ENCODE peak calls at places on chromosomes 11 and 22, in eight cellular contexts. R, I, Q, F, Z, N, D and E are unnamed samples.

GRCh38 chr11:45859661-45860140 is 12.4 kb downstream of the CRY2 start:
- DNase-seq in R (no peak), I (no peak), Q (peak; percentile 99), F (no peak), Z (peak; percentile 96), N (peak; percentile 94), D (no peak), E (peak; percentile 93)

GRCh38 chr11:30016588-30017363 is at the start of gene KCNA4:
- DNase-seq in R (no peak), I (no peak), Q (no peak), F (no peak), Z (no peak), N (no peak), D (no peak), E (no peak)

GRCh38 chr11:102762414-102762813 is 18.0 kb downstream of the MMP10 start:
- DNase-seq in R (no peak), I (no peak), Q (no peak), F (no peak), Z (no peak), N (no peak), D (no peak), E (no peak)

GRCh38 chr11:62280452-62280851 is 10.5 kb downstream of the SCGB2A2 start:
- DNase-seq in R (no peak), I (no peak), Q (no peak), F (no peak), Z (no peak), N (no peak), D (no peak), E (no peak)

GRCh38 chr11:36311926-36312592 is 16.0 kb downstream of the PRR5L start:
- DNase-seq in R (no peak), I (no peak), Q (no peak), F (no peak), Z (no peak), N (no peak), D (no peak), E (no peak)

GRCh38 chr11:128728767-128729587 is 35.1 kb downstream of the FLI1 start:
- DNase-seq in R (no peak), I (no peak), Q (no peak), F (no peak), Z (no peak), N (no peak), D (no peak), E (no peak)

GRCh38 chr11:64206457-64207246 is at the start of gene FERMT3:
- DNase-seq in R (no peak), I (peak; percentile 72), Q (no peak), F (no peak), Z (no peak), N (peak; percentile 90), D (no peak), E (no peak)

GRCh38 chr11:57094206-57094940 is 87.4 kb upstream of the LRRC55 start:
- DNase-seq in R (no peak), I (no peak), Q (no peak), F (no peak), Z (no peak), N (no peak), D (no peak), E (no peak)

GRCh38 chr22:17217179-17217578 is 2.1 kb downstream of the ADA2 start:
- DNase-seq in R (no peak), I (no peak), Q (no peak), F (no peak), Z (no peak), N (no peak), D (no peak), E (no peak)

GRCh38 chr22:48104786-48105185 is 1342.3 kb downstream of the TBC1D22A start:
- DNase-seq in R (no peak), I (no peak), Q (no peak), F (no peak), Z (peak; percentile 70), N (no peak), D (no peak), E (no peak)

GRCh38 chr11:68271023-68271780 is 571 bp downstream of the C11orf24 start:
- DNase-seq in R (no peak), I (peak; percentile 63), Q (peak; percentile 79), F (no peak), Z (no peak), N (peak; percentile 68), D (peak; percentile 61), E (no peak)

GRCh38 chr11:72831521-72832300 is 17.5 kb downstream of the ATG16L2 start:
- DNase-seq in R (peak; percentile 58), I (no peak), Q (peak; percentile 93), F (no peak), Z (no peak), N (peak; percentile 83), D (peak; percentile 54), E (peak; percentile 79)

GRCh38 chr11:47352556-47352955 is at the start of gene MYBPC3:
- DNase-seq in R (no peak), I (no peak), Q (no peak), F (no peak), Z (no peak), N (no peak), D (no peak), E (no peak)

DNA sequence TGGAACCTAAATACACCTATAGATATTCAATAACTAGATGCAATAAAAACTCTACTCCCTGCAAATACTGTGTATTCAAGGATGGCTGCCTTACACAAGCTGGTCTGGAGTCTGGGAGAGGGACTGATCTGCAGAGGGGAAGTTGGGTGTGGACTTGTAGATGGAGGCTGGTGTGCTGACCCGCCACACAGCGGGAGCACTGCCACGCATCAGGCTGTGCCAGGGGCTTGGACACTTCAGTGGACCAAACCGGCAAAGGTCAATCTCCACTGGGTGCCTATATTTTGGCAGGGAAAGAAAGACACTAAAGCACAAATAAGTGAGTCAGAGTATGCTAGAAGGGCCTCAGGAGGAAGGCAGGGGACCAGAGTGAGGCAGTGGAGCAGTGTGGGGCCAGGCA is 2.1 kb upstream of the SHANK3 start:
- DNase-seq in R (no peak), I (no peak), Q (no peak), F (no peak), Z (no peak), N (no peak), D (no peak), E (no peak)
- TF ChIP-seq POLR2AphosphoS5 in R (no peak), I (no peak), Q (no peak), F (no peak), Z (no peak), N (no peak), D (no peak), E (no peak)

GRCh38 chr22:23893446-23893956 is 682 bp upstream of the MIF start:
- DNase-seq in R (no peak), I (no peak), Q (peak; percentile 46), F (no peak), Z (no peak), N (no peak), D (no peak), E (no peak)

GRCh38 chr22:23889620-23890019 is 4.6 kb upstream of the MIF start:
- DNase-seq in R (no peak), I (no peak), Q (no peak), F (no peak), Z (no peak), N (no peak), D (no peak), E (no peak)

GRCh38 chr22:23892626-23893445 is 1.3 kb upstream of the MIF start:
- DNase-seq in R (no peak), I (no peak), Q (peak; percentile 65), F (no peak), Z (no peak), N (no peak), D (no peak), E (no peak)

GRCh38 chr22:23892130-23892529 is 2.1 kb upstream of the MIF start:
- DNase-seq in R (no peak), I (no peak), Q (no peak), F (no peak), Z (no peak), N (no peak), D (no peak), E (no peak)

DNA sequence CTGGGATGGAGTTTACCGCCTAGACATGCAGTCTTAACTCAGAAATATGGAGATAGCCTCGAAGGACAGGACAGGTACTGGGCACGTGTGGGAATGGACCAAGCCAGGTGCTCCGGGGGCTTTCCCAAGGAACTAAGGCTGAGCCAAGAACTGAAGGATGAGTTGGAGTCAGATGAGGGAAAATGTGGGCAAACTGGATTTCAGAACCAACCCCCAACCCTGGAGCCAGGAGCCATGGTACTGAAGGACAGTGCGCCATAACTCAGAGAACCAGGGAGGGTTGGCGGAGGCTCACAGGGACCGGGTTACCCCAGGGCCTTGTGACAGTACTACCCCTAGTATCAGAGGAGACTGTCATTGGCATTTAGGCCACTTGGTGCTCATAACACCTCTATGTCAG is 2.5 kb upstream of the MIF start:
- DNase-seq in R (no peak), I (no peak), Q (no peak), F (no peak), Z (no peak), N (no peak), D (no peak), E (no peak)
- TF ChIP-seq POLR2A in R (no peak), I (no peak), Q (no peak), F (no peak), Z (no peak), N (no peak), D (no peak), E (no peak)

DNA sequence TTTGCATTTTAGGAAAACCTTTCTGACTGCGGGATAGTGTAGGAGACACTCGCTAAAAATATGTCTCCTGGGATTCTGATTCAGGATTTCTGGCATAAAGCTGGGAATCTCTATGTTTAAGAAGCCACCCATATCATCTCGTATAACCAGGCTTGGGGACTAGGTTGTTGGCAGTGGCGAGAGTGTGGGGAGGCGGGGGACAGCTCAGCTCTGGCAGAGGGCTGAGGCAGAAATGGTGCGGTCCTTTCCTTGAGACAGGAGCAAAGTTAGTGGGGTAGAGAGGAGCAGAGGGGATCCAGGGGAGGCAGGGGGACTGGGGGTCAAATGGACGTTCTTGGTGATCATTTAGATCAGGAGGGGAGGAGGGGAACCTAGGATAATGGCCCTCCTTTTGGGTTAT is 74.3 kb downstream of the TEAD1 start:
- DNase-seq in R (no peak), I (no peak), Q (no peak), F (no peak), Z (no peak), N (no peak), D (no peak), E (no peak)
- TF ChIP-seq POLR2AphosphoS5 in R (no peak), I (no peak), Q (no peak), F (no peak), Z (no peak), N (no peak), D (no peak), E (no peak)

DNA sequence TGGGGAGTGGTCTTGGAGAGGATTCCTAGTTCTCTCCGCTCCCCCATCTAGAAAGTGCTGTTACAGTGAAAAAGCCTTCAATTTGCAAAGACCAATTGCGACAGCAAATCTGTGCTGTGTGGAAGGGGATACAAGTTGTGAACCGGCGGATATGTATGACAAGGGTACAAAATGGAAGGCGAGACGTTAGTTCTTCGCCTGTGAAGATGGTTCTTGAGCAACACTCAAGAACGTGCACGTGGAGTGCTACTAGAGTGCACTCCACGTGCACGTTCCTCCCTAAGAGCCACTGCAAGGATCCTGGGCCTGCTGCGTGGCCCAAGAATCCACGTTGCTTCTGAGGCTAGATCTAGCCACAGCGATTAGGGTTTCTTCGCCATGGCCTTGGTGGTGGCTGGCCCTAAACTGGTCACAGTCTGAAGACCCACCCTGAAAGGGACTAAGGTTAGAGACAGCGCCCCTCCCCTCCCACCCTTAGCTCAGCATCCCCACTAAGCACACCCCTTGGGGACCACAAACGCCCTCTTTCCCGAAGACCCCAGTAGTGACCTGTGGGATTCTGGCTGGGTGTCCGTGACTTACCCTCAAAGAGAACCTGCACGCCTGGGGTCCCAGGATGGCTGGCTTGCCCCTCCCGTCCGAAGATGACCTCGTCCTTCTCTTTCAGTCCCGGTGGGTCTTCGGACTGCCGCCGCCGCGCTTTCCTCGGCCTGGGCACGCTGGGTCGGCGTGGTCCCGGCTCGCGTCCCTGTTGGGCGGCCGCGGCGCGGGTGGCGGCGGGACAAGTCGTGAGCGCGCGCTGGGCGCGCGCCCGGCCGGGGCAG is 519 bp upstream of the PDE3B start:
- DNase-seq in R (no peak), I (no peak), Q (peak; percentile 68), F (no peak), Z (no peak), N (peak; percentile 15), D (no peak), E (no peak)
- TF ChIP-seq POLR2A in R (no peak), I (no peak), Q (no peak), F (no peak), Z (no peak), N (no peak), D (no peak), E (no peak)